ENCODE peak calls at places on chromosomes 13 and 19, in four cellular contexts. E is K562, P is HepG2, N is GM12878. K is an unnamed sample.
A peak's percentile ranks its signal among the peaks of the same experiment; 100 is the strongest.

GRCh38 chr13:20843177-20843576 is 59.4 kb downstream of the XPO4 start:
- DNase-seq in E (no peak), P (no peak), N (no peak), K (no peak)

GRCh38 chr13:106291006-106291405 is 244.5 kb downstream of the EFNB2 start:
- DNase-seq in E (no peak), P (no peak), N (no peak), K (no peak)

GRCh38 chr13:100440756-100441421 is 147.7 kb downstream of the GGACT start:
- DNase-seq in E (no peak), P (peak; percentile 41), N (no peak), K (no peak)

GRCh38 chr19:55508120-55508519 is 19.9 kb downstream of the SSC5D start:
- DNase-seq in E (no peak), P (no peak), N (no peak), K (no peak)

GRCh38 chr19:40465025-40465780 is at the start of gene BLVRB:
- DNase-seq in E (no peak), P (peak; percentile 52), N (no peak), K (no peak)

GRCh38 chr19:4456843-4457653 is 546 bp downstream of the UBXN6 start:
- DNase-seq in E (peak; percentile 91), P (no peak), N (no peak), K (peak; percentile 77)

GRCh38 chr13:109157275-109157674 is 527.9 kb downstream of the MYO16 start:
- DNase-seq in E (no peak), P (no peak), N (no peak), K (no peak)

GRCh38 chr13:45921337-45921736 is 69.8 kb upstream of the SIAH3 start:
- DNase-seq in E (no peak), P (no peak), N (no peak), K (no peak)

GRCh38 chr19:49677232-49677881 is at the start of gene PRMT1:
- DNase-seq in E (peak; percentile 85), P (peak; percentile 35), N (no peak), K (peak; percentile 57)

GRCh38 chr19:23817519-23817918 is 58.8 kb upstream of the ZNF681 start:
- DNase-seq in E (peak; percentile 27), P (peak; percentile 22), N (no peak), K (peak; percentile 6)

GRCh38 chr19:5074830-5075394 is 106.0 kb downstream of the KDM4B start:
- DNase-seq in E (no peak), P (no peak), N (no peak), K (no peak)

GRCh38 chr19:3881272-3882040 is 971 bp downstream of the ATCAY start:
- DNase-seq in E (no peak), P (no peak), N (no peak), K (no peak)

GRCh38 chr19:17240062-17240854 is 5.5 kb downstream of the NR2F6 start:
- DNase-seq in E (no peak), P (peak; percentile 60), N (no peak), K (no peak)

GRCh38 chr13:78190296-78190695 is 271.7 kb upstream of the EDNRB start:
- DNase-seq in E (no peak), P (no peak), N (no peak), K (no peak)

GRCh38 chr19:6212403-6213265 is 67.1 kb downstream of the MLLT1 start:
- DNase-seq in E (no peak), P (no peak), N (no peak), K (no peak)

GRCh38 chr13:26811636-26812035 is 51.0 kb upstream of the GPR12 start:
- DNase-seq in E (no peak), P (no peak), N (no peak), K (no peak)

GRCh38 chr19:52138614-52139290 is 986 bp downstream of the ZNF616 start:
- DNase-seq in E (peak; percentile 46), P (peak; percentile 34), N (no peak), K (peak; percentile 12)

GRCh38 chr19:38045554-38046253 is 138.7 kb downstream of the SIPA1L3 start:
- DNase-seq in E (no peak), P (no peak), N (no peak), K (no peak)

GRCh38 chr13:111623743-111624505 is 303.5 kb downstream of the TEX29 start:
- DNase-seq in E (no peak), P (no peak), N (no peak), K (no peak)

GRCh38 chr13:39767791-39768564 is 112.5 kb downstream of the COG6 start:
- DNase-seq in E (no peak), P (no peak), N (no peak), K (no peak)

GRCh38 chr13:39210961-39211534 is 172.8 kb downstream of the NHLRC3 start:
- DNase-seq in E (no peak), P (no peak), N (no peak), K (no peak)

GRCh38 chr13:30148791-30149190 is 158.6 kb downstream of the KATNAL1 start:
- DNase-seq in E (no peak), P (no peak), N (no peak), K (no peak)

GRCh38 chr13:99265162-99265822 is 7.1 kb upstream of the GPR18 start:
- DNase-seq in E (no peak), P (no peak), N (no peak), K (no peak)

GRCh38 chr13:26340812-26341211 is 86.9 kb downstream of the CDK8 start:
- DNase-seq in E (no peak), P (no peak), N (no peak), K (no peak)

GRCh38 chr13:37492741-37493514 is 105.6 kb downstream of the POSTN start:
- DNase-seq in E (no peak), P (no peak), N (no peak), K (no peak)
- TF ChIP-seq FOXK2 in E (no peak), P (no peak), N (no peak), K (no peak)

GRCh38 chr13:22738357-22738756 is 442.4 kb upstream of the SGCG start:
- DNase-seq in E (no peak), P (peak; percentile 48), N (no peak), K (no peak)

GRCh38 chr13:22740264-22740663 is 440.5 kb upstream of the SGCG start:
- DNase-seq in E (no peak), P (no peak), N (no peak), K (no peak)

GRCh38 chr13:22736084-22736767 is 444.6 kb upstream of the SGCG start:
- DNase-seq in E (no peak), P (no peak), N (no peak), K (no peak)

GRCh38 chr13:22736768-22737092 is 444.0 kb upstream of the SGCG start:
- DNase-seq in E (no peak), P (no peak), N (no peak), K (no peak)

DNA sequence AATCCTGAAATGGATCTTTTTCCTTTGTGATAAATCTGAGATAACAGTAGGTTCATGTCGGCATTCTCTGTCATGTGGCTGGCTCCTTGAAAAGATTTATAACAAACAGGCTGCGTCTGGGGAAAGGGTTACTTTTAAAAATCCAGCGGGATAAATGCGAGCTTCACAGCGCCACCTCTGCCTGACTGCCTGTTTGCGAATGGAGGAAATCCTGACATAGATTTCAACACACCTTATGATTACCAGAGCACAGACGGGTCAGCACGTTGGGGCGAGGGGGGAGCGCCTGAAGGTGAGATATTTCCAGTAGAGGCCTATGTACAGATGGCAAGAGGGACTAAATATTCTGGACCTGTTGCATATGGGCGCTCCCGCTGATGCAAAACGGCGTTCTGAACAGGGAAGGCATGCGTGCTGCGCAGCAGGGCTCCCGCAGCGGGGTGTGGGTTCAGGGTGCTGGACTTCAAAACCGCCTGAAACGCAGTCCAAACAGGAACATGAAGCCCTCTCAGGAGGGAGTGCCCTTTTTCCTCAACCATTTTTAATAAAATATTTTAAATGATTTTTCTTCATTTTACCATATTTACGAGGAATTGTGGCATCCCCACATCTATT is 445.3 kb upstream of the SGCG start:
- DNase-seq in E (no peak), P (no peak), N (no peak), K (no peak)
- TF ChIP-seq FOXM1 in E (no peak), P (no peak), N (no peak), K (no peak)

GRCh38 chr19:29772696-29773095 is 39.1 kb upstream of the CCNE1 start:
- DNase-seq in E (no peak), P (no peak), N (no peak), K (no peak)

GRCh38 chr19:29773141-29773540 is 38.6 kb upstream of the CCNE1 start:
- DNase-seq in E (no peak), P (no peak), N (no peak), K (no peak)

GRCh38 chr19:29769997-29770396 is 41.8 kb upstream of the CCNE1 start:
- DNase-seq in E (no peak), P (no peak), N (no peak), K (no peak)

GRCh38 chr19:29770653-29771052 is 41.1 kb upstream of the CCNE1 start:
- DNase-seq in E (no peak), P (no peak), N (no peak), K (no peak)

GRCh38 chr19:29771708-29772415 is 39.9 kb upstream of the CCNE1 start:
- DNase-seq in E (peak; percentile 78), P (peak; percentile 41), N (no peak), K (peak; percentile 81)
- TF ChIP-seq FOXK2 in E (no peak), P (no peak), N (no peak), K (no peak)

GRCh38 chr13:80438521-80438920 is 97.6 kb upstream of the SPRY2 start:
- DNase-seq in E (no peak), P (no peak), N (no peak), K (no peak)

GRCh38 chr13:80444240-80445015 is 103.5 kb upstream of the SPRY2 start:
- DNase-seq in E (no peak), P (no peak), N (no peak), K (no peak)

GRCh38 chr13:80437212-80437611 is 96.3 kb upstream of the SPRY2 start:
- DNase-seq in E (no peak), P (no peak), N (no peak), K (no peak)

GRCh38 chr13:80442613-80443012 is 101.7 kb upstream of the SPRY2 start:
- DNase-seq in E (no peak), P (no peak), N (no peak), K (no peak)

GRCh38 chr13:80441968-80442367 is 101.0 kb upstream of the SPRY2 start:
- DNase-seq in E (no peak), P (no peak), N (no peak), K (no peak)
- TF ChIP-seq FOXM1 in E (no peak), P (no peak), N (peak; percentile 40), K (no peak)

DNA sequence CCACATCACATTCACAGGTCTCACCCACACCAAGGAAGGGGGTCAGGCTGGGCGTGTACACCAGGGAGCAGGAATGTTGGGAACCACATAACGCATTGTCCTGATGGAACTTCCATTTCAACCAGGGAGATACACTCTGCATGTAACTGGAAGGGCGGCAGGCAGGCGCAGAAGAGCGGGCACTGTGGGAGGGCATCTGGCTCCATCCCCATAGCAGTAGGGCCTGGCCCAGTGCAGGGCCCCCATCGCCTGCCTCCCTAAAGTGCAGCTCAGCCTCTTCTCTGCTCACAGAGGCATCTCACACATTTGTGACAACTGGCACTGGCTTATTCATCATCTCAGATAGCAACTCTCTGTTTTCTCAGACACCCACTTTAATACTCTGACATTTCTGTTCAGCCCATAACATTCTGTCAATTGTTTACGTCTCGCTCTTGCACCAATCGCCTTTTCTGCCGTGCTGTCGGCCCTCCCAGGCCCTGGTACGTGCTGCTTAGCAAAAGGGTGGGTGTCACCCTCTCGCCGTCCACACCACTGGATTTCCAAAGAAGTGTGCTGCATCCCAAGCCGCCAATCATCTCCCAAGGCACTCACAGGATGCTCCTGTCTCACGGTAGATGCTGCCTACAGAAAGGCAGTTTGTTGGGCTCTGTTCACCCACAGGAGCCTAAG is 353.3 kb upstream of the ZNF507 start:
- DNase-seq in E (no peak), P (no peak), N (no peak), K (no peak)
- TF ChIP-seq FOXK2 in E (no peak), P (no peak), N (no peak), K (no peak)

K was measured in HEK293T.